ENCODE peak calls at places on chromosomes 12 and 14, in ten cellular contexts. One of them, this sample, is unnamed.

GRCh38 chr14:74389980-74390379 is 36.0 kb downstream of the SYNDIG1L start:
- DNase-seq in neural progenitor cell: no peak
- DNase-seq in fibroblast of the aortic adventitia: no peak
- DNase-seq in lung: no peak
- DNase-seq in psoas muscle: no peak
- DNase-seq in heart right ventricle: no peak
- DNase-seq in glutamatergic neuron: no peak
- DNase-seq in tibial nerve: no peak
- DNase-seq in cardiac fibroblast: no peak
- DNase-seq in HFF-Myc: no peak
- DNase-seq in this sample: no peak

GRCh38 chr12:24049771-24050170 is 100.3 kb upstream of the SOX5 start:
- DNase-seq in neural progenitor cell: no peak
- DNase-seq in fibroblast of the aortic adventitia: no peak
- DNase-seq in lung: no peak
- DNase-seq in psoas muscle: no peak
- DNase-seq in heart right ventricle: no peak
- DNase-seq in glutamatergic neuron: no peak
- DNase-seq in tibial nerve: no peak
- DNase-seq in cardiac fibroblast: no peak
- DNase-seq in HFF-Myc: no peak
- DNase-seq in this sample: no peak

GRCh38 chr14:68704736-68705720 is 87.8 kb downstream of the ZFP36L1 start:
- DNase-seq in neural progenitor cell: no peak
- DNase-seq in fibroblast of the aortic adventitia: peak; percentile 53
- DNase-seq in lung: no peak
- DNase-seq in psoas muscle: no peak
- DNase-seq in heart right ventricle: no peak
- DNase-seq in glutamatergic neuron: no peak
- DNase-seq in tibial nerve: no peak
- DNase-seq in cardiac fibroblast: peak; percentile 52
- DNase-seq in HFF-Myc: no peak
- DNase-seq in this sample: no peak

GRCh38 chr14:99256483-99256874 is 15.5 kb downstream of the BCL11B start:
- DNase-seq in neural progenitor cell: no peak
- DNase-seq in fibroblast of the aortic adventitia: no peak
- DNase-seq in lung: no peak
- DNase-seq in psoas muscle: no peak
- DNase-seq in heart right ventricle: no peak
- DNase-seq in glutamatergic neuron: no peak
- DNase-seq in tibial nerve: no peak
- DNase-seq in cardiac fibroblast: no peak
- DNase-seq in HFF-Myc: no peak
- DNase-seq in this sample: no peak

GRCh38 chr12:120159509-120160237 is 34.8 kb downstream of the GCN1 start:
- DNase-seq in neural progenitor cell: no peak
- DNase-seq in fibroblast of the aortic adventitia: no peak
- DNase-seq in lung: no peak
- DNase-seq in psoas muscle: no peak
- DNase-seq in heart right ventricle: no peak
- DNase-seq in glutamatergic neuron: no peak
- DNase-seq in tibial nerve: no peak
- DNase-seq in cardiac fibroblast: no peak
- DNase-seq in HFF-Myc: no peak
- DNase-seq in this sample: no peak

GRCh38 chr14:106276326-106277267 is 750.2 kb downstream of the TMEM121 start:
- DNase-seq in neural progenitor cell: no peak
- DNase-seq in fibroblast of the aortic adventitia: no peak
- DNase-seq in lung: no peak
- DNase-seq in psoas muscle: no peak
- DNase-seq in heart right ventricle: no peak
- DNase-seq in glutamatergic neuron: no peak
- DNase-seq in tibial nerve: no peak
- DNase-seq in cardiac fibroblast: no peak
- DNase-seq in HFF-Myc: no peak
- DNase-seq in this sample: no peak

GRCh38 chr14:49621114-49621881 is 699 bp downstream of the MGAT2 start:
- DNase-seq in neural progenitor cell: peak; percentile 79
- DNase-seq in fibroblast of the aortic adventitia: peak; percentile 42
- DNase-seq in lung: peak; percentile 70
- DNase-seq in psoas muscle: peak; percentile 91
- DNase-seq in heart right ventricle: peak; percentile 79
- DNase-seq in glutamatergic neuron: peak; percentile 86
- DNase-seq in tibial nerve: peak; percentile 34
- DNase-seq in cardiac fibroblast: peak; percentile 73
- DNase-seq in HFF-Myc: no peak
- DNase-seq in this sample: no peak

GRCh38 chr14:58430156-58430555 is 2.6 kb downstream of the KIAA0586 start:
- DNase-seq in neural progenitor cell: no peak
- DNase-seq in fibroblast of the aortic adventitia: peak; percentile 62
- DNase-seq in lung: no peak
- DNase-seq in psoas muscle: no peak
- DNase-seq in heart right ventricle: no peak
- DNase-seq in glutamatergic neuron: no peak
- DNase-seq in tibial nerve: no peak
- DNase-seq in cardiac fibroblast: peak; percentile 78
- DNase-seq in HFF-Myc: no peak
- DNase-seq in this sample: no peak

GRCh38 chr14:100152091-100152490 is 7.4 kb downstream of the DEGS2 start:
- DNase-seq in neural progenitor cell: no peak
- DNase-seq in fibroblast of the aortic adventitia: no peak
- DNase-seq in lung: no peak
- DNase-seq in psoas muscle: no peak
- DNase-seq in heart right ventricle: no peak
- DNase-seq in glutamatergic neuron: no peak
- DNase-seq in tibial nerve: no peak
- DNase-seq in cardiac fibroblast: no peak
- DNase-seq in HFF-Myc: no peak
- DNase-seq in this sample: no peak

GRCh38 chr12:13028825-13029570 is 15.2 kb upstream of the FAM234B start:
- DNase-seq in neural progenitor cell: peak; percentile 75
- DNase-seq in fibroblast of the aortic adventitia: no peak
- DNase-seq in lung: no peak
- DNase-seq in psoas muscle: no peak
- DNase-seq in heart right ventricle: no peak
- DNase-seq in glutamatergic neuron: no peak
- DNase-seq in tibial nerve: no peak
- DNase-seq in cardiac fibroblast: no peak
- DNase-seq in HFF-Myc: no peak
- DNase-seq in this sample: no peak

GRCh38 chr14:101250948-101251811 is 310.1 kb upstream of the DIO3 start:
- DNase-seq in neural progenitor cell: no peak
- DNase-seq in fibroblast of the aortic adventitia: no peak
- DNase-seq in lung: no peak
- DNase-seq in psoas muscle: peak; percentile 32
- DNase-seq in heart right ventricle: no peak
- DNase-seq in glutamatergic neuron: no peak
- DNase-seq in tibial nerve: no peak
- DNase-seq in cardiac fibroblast: no peak
- DNase-seq in HFF-Myc: no peak
- DNase-seq in this sample: no peak

GRCh38 chr14:58299665-58300202 is 1.4 kb downstream of the ARID4A start:
- DNase-seq in neural progenitor cell: peak; percentile 48
- DNase-seq in fibroblast of the aortic adventitia: peak; percentile 18
- DNase-seq in lung: no peak
- DNase-seq in psoas muscle: no peak
- DNase-seq in heart right ventricle: no peak
- DNase-seq in glutamatergic neuron: no peak
- DNase-seq in tibial nerve: no peak
- DNase-seq in cardiac fibroblast: peak; percentile 13
- DNase-seq in HFF-Myc: no peak
- DNase-seq in this sample: no peak

DNA sequence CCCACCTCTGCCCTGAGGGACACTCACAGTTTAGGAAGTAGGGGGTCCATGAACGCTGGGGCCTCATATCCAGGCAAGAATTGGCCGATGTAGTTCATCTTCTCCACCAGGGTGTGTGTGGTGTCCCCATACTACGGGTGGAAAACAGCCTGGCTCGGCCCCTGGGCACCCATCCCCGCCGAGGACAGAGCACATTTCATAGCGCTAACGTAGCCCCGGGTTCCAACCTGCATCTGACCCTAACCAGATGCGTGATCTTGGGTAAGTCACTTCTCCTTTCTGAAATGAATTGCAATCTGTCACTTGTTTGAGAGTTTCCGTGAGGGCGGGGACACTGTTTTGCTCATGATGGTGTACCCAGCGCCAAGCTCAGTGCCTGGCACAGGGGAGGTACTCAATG is 9.0 kb downstream of the HPD start:
- DNase-seq in neural progenitor cell: no peak
- DNase-seq in fibroblast of the aortic adventitia: no peak
- DNase-seq in lung: no peak
- DNase-seq in psoas muscle: no peak
- DNase-seq in heart right ventricle: no peak
- DNase-seq in glutamatergic neuron: no peak
- DNase-seq in tibial nerve: no peak
- DNase-seq in cardiac fibroblast: no peak
- DNase-seq in HFF-Myc: no peak
- DNase-seq in this sample: no peak
- TF ChIP-seq CTCF in neural progenitor cell: no peak
- TF ChIP-seq CTCF in fibroblast of the aortic adventitia: no peak
- TF ChIP-seq CTCF in lung: no peak
- TF ChIP-seq CTCF in psoas muscle: no peak
- TF ChIP-seq CTCF in heart right ventricle: no peak
- TF ChIP-seq CTCF in glutamatergic neuron: no peak
- TF ChIP-seq CTCF in tibial nerve: no peak
- TF ChIP-seq CTCF in cardiac fibroblast: no peak
- TF ChIP-seq CTCF in HFF-Myc: no peak
- TF ChIP-seq CTCF in this sample: no peak

GRCh38 chr14:92555440-92556111 is 42.0 kb downstream of the RIN3 start:
- DNase-seq in neural progenitor cell: no peak
- DNase-seq in fibroblast of the aortic adventitia: no peak
- DNase-seq in lung: no peak
- DNase-seq in psoas muscle: no peak
- DNase-seq in heart right ventricle: no peak
- DNase-seq in glutamatergic neuron: no peak
- DNase-seq in tibial nerve: no peak
- DNase-seq in cardiac fibroblast: no peak
- DNase-seq in HFF-Myc: no peak
- DNase-seq in this sample: no peak

GRCh38 chr14:92558319-92558718 is 44.7 kb downstream of the RIN3 start:
- DNase-seq in neural progenitor cell: no peak
- DNase-seq in fibroblast of the aortic adventitia: no peak
- DNase-seq in lung: no peak
- DNase-seq in psoas muscle: no peak
- DNase-seq in heart right ventricle: no peak
- DNase-seq in glutamatergic neuron: no peak
- DNase-seq in tibial nerve: no peak
- DNase-seq in cardiac fibroblast: no peak
- DNase-seq in HFF-Myc: no peak
- DNase-seq in this sample: no peak

GRCh38 chr14:92557544-92557912 is 43.9 kb downstream of the RIN3 start:
- DNase-seq in neural progenitor cell: no peak
- DNase-seq in fibroblast of the aortic adventitia: no peak
- DNase-seq in lung: no peak
- DNase-seq in psoas muscle: no peak
- DNase-seq in heart right ventricle: no peak
- DNase-seq in glutamatergic neuron: no peak
- DNase-seq in tibial nerve: no peak
- DNase-seq in cardiac fibroblast: no peak
- DNase-seq in HFF-Myc: no peak
- DNase-seq in this sample: no peak

GRCh38 chr14:92556863-92557543 is 43.4 kb downstream of the RIN3 start:
- DNase-seq in neural progenitor cell: no peak
- DNase-seq in fibroblast of the aortic adventitia: no peak
- DNase-seq in lung: no peak
- DNase-seq in psoas muscle: no peak
- DNase-seq in heart right ventricle: no peak
- DNase-seq in glutamatergic neuron: no peak
- DNase-seq in tibial nerve: no peak
- DNase-seq in cardiac fibroblast: no peak
- DNase-seq in HFF-Myc: no peak
- DNase-seq in this sample: no peak

GRCh38 chr14:92556255-92556741 is 42.7 kb downstream of the RIN3 start:
- DNase-seq in neural progenitor cell: no peak
- DNase-seq in fibroblast of the aortic adventitia: no peak
- DNase-seq in lung: no peak
- DNase-seq in psoas muscle: no peak
- DNase-seq in heart right ventricle: no peak
- DNase-seq in glutamatergic neuron: no peak
- DNase-seq in tibial nerve: no peak
- DNase-seq in cardiac fibroblast: peak; percentile 27
- DNase-seq in HFF-Myc: no peak
- DNase-seq in this sample: no peak
- TF ChIP-seq CTCF in neural progenitor cell: no peak
- TF ChIP-seq CTCF in fibroblast of the aortic adventitia: no peak
- TF ChIP-seq CTCF in lung: no peak
- TF ChIP-seq CTCF in psoas muscle: no peak
- TF ChIP-seq CTCF in heart right ventricle: no peak
- TF ChIP-seq CTCF in glutamatergic neuron: no peak
- TF ChIP-seq CTCF in tibial nerve: no peak
- TF ChIP-seq CTCF in cardiac fibroblast: no peak
- TF ChIP-seq CTCF in HFF-Myc: no peak
- TF ChIP-seq CTCF in this sample: no peak

GRCh38 chr14:91317381-91318313 is 73.1 kb upstream of the GPR68 start:
- DNase-seq in neural progenitor cell: no peak
- DNase-seq in fibroblast of the aortic adventitia: peak; percentile 53
- DNase-seq in lung: peak; percentile 83
- DNase-seq in psoas muscle: peak; percentile 84
- DNase-seq in heart right ventricle: peak; percentile 87
- DNase-seq in glutamatergic neuron: no peak
- DNase-seq in tibial nerve: no peak
- DNase-seq in cardiac fibroblast: peak; percentile 22
- DNase-seq in HFF-Myc: no peak
- DNase-seq in this sample: no peak
- TF ChIP-seq CTCF in neural progenitor cell: no peak
- TF ChIP-seq CTCF in fibroblast of the aortic adventitia: peak; percentile 4
- TF ChIP-seq CTCF in lung: no peak
- TF ChIP-seq CTCF in psoas muscle: no peak
- TF ChIP-seq CTCF in heart right ventricle: no peak
- TF ChIP-seq CTCF in glutamatergic neuron: no peak
- TF ChIP-seq CTCF in tibial nerve: no peak
- TF ChIP-seq CTCF in cardiac fibroblast: peak; percentile 12
- TF ChIP-seq CTCF in HFF-Myc: no peak
- TF ChIP-seq CTCF in this sample: no peak

GRCh38 chr14:33534636-33535035 is 416.2 kb downstream of the EGLN3 start:
- DNase-seq in neural progenitor cell: no peak
- DNase-seq in fibroblast of the aortic adventitia: no peak
- DNase-seq in lung: no peak
- DNase-seq in psoas muscle: no peak
- DNase-seq in heart right ventricle: no peak
- DNase-seq in glutamatergic neuron: no peak
- DNase-seq in tibial nerve: no peak
- DNase-seq in cardiac fibroblast: peak; percentile 18
- DNase-seq in HFF-Myc: no peak
- DNase-seq in this sample: no peak
- TF ChIP-seq CTCF in neural progenitor cell: no peak
- TF ChIP-seq CTCF in fibroblast of the aortic adventitia: no peak
- TF ChIP-seq CTCF in lung: no peak
- TF ChIP-seq CTCF in psoas muscle: no peak
- TF ChIP-seq CTCF in heart right ventricle: no peak
- TF ChIP-seq CTCF in glutamatergic neuron: no peak
- TF ChIP-seq CTCF in tibial nerve: no peak
- TF ChIP-seq CTCF in cardiac fibroblast: no peak
- TF ChIP-seq CTCF in HFF-Myc: no peak
- TF ChIP-seq CTCF in this sample: no peak

DNA sequence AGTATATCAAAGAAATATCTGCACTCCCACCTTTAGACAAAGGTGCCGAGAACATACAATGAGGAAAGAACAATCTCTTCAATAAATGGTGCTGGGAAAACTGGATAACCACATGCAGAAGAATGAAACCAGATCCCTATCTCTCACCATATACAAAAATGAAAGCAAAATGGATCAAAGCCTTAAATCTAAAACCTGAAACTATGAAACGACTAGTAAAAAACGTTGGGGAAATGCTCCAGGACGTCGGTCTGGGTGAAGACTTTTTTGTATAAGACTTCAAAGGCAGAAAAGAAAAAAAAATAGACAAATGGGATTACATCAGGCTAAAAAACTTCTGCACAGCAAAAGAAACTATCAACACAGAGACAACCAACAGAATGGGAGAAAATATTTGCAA is 83.8 kb downstream of the PPM1A start:
- DNase-seq in neural progenitor cell: no peak
- DNase-seq in fibroblast of the aortic adventitia: no peak
- DNase-seq in lung: no peak
- DNase-seq in psoas muscle: no peak
- DNase-seq in heart right ventricle: no peak
- DNase-seq in glutamatergic neuron: no peak
- DNase-seq in tibial nerve: no peak
- DNase-seq in cardiac fibroblast: no peak
- DNase-seq in HFF-Myc: no peak
- DNase-seq in this sample: no peak
- TF ChIP-seq CTCF in neural progenitor cell: no peak
- TF ChIP-seq CTCF in fibroblast of the aortic adventitia: no peak
- TF ChIP-seq CTCF in lung: no peak
- TF ChIP-seq CTCF in psoas muscle: no peak
- TF ChIP-seq CTCF in heart right ventricle: no peak
- TF ChIP-seq CTCF in glutamatergic neuron: no peak
- TF ChIP-seq CTCF in tibial nerve: no peak
- TF ChIP-seq CTCF in cardiac fibroblast: no peak
- TF ChIP-seq CTCF in HFF-Myc: no peak
- TF ChIP-seq CTCF in this sample: no peak

This sample was measured in omental fat pad.